ENCODE peak calls at places on chromosomes 2 and 18, in four cellular contexts. K is IMR-90, J is trophoblast cell, T is hepatocyte. B is an unnamed sample.

GRCh38 chr2:177724398-177725287 is 332.1 kb downstream of the AGPS start:
- DNase-seq in T (peak), J (peak), K (peak), B (peak)

GRCh38 chr2:184920451-184920965 is 322.2 kb downstream of the ZNF804A start:
- DNase-seq in J (no peak), T (peak), K (peak), B (no peak)

GRCh38 chr2:65549262-65550036 is 117.0 kb upstream of the SPRED2 start:
- DNase-seq in T (no peak), K (no peak), J (no peak), B (no peak)

GRCh38 chr2:172710584-172711024 is 25.0 kb upstream of the RAPGEF4 start:
- DNase-seq in T (peak), K (peak), J (no peak), B (peak)

GRCh38 chr18:3071676-3072075 is 58.7 kb upstream of the LPIN2 start:
- DNase-seq in T (no peak), K (no peak), J (no peak), B (no peak)

GRCh38 chr18:60905699-60906098 is 427.5 kb upstream of the CDH20 start:
- DNase-seq in T (no peak), J (no peak), K (no peak), B (no peak)

GRCh38 chr2:54839526-54840255 is 116.2 kb downstream of the EML6 start:
- DNase-seq in K (no peak), J (no peak), T (no peak), B (no peak)

GRCh38 chr2:199452200-199452990 is 5.3 kb downstream of the SATB2 start:
- DNase-seq in J (no peak), K (no peak), T (no peak), B (no peak)

GRCh38 chr2:55123851-55124269 is 73.6 kb upstream of the RTN4 start:
- DNase-seq in T (no peak), J (no peak), K (no peak), B (peak)

GRCh38 chr18:12060182-12060870 is 33.3 kb upstream of the ANKRD62 start:
- DNase-seq in K (no peak), T (no peak), J (peak), B (peak)

GRCh38 chr2:229378386-229378785 is 107.3 kb upstream of the PID1 start:
- DNase-seq in J (peak), K (no peak), T (no peak), B (no peak)

GRCh38 chr2:71226391-71226964 is 425 bp downstream of the PAIP2B start:
- DNase-seq in T (peak), J (no peak), K (no peak), B (peak)

GRCh38 chr2:206040525-206040924 is 45.4 kb downstream of the INO80D start:
- DNase-seq in T (no peak), K (no peak), J (no peak), B (no peak)

GRCh38 chr2:205759732-205760516 is 77.6 kb downstream of the NRP2 start:
- DNase-seq in K (no peak), J (no peak), T (no peak), B (no peak)

GRCh38 chr2:175976758-175977157 is 25.3 kb downstream of the LNPK start:
- DNase-seq in K (peak), J (no peak), T (no peak), B (no peak)

GRCh38 chr2:235390108-235390815 is 103.6 kb upstream of the AGAP1 start:
- DNase-seq in T (no peak), J (no peak), K (peak), B (no peak)

GRCh38 chr2:240896871-240897692 is 1.1 kb upstream of the MAB21L4 start:
- DNase-seq in J (no peak), K (no peak), T (peak), B (no peak)

GRCh38 chr2:98915751-98916358 is 20.2 kb downstream of the CRACDL start:
- DNase-seq in T (no peak), J (no peak), K (peak), B (no peak)

GRCh38 chr2:207772081-207772843 is 2.6 kb upstream of the FZD5 start:
- DNase-seq in T (peak), J (peak), K (no peak), B (peak)

GRCh38 chr2:241808051-241808450 is 942 bp upstream of the NEU4 start:
- DNase-seq in T (peak), J (no peak), K (no peak), B (peak)

GRCh38 chr2:45170976-45171514 is 161.8 kb upstream of the SIX2 start:
- DNase-seq in T (no peak), K (no peak), J (no peak), B (peak)

GRCh38 chr2:10265328-10266132 is 37.2 kb upstream of the HPCAL1 start:
- DNase-seq in T (no peak), J (no peak), K (no peak), B (no peak)

GRCh38 chr18:71077451-71077850 is 788.6 kb downstream of the SOCS6 start:
- DNase-seq in K (no peak), J (no peak), T (no peak), B (no peak)

GRCh38 chr2:10331033-10331701 is 28.5 kb downstream of the HPCAL1 start:
- DNase-seq in K (no peak), J (peak), T (peak), B (peak)

GRCh38 chr2:44543773-44544725 is 182.3 kb downstream of the CAMKMT start:
- DNase-seq in J (no peak), T (no peak), K (no peak), B (peak)

GRCh38 chr2:20611077-20611843 is 39.6 kb downstream of the HS1BP3 start:
- DNase-seq in K (peak), J (no peak), T (peak), B (peak)

GRCh38 chr2:156483741-156484173 is 47.6 kb downstream of the GPD2 start:
- DNase-seq in J (no peak), T (peak), K (no peak), B (no peak)

DNA sequence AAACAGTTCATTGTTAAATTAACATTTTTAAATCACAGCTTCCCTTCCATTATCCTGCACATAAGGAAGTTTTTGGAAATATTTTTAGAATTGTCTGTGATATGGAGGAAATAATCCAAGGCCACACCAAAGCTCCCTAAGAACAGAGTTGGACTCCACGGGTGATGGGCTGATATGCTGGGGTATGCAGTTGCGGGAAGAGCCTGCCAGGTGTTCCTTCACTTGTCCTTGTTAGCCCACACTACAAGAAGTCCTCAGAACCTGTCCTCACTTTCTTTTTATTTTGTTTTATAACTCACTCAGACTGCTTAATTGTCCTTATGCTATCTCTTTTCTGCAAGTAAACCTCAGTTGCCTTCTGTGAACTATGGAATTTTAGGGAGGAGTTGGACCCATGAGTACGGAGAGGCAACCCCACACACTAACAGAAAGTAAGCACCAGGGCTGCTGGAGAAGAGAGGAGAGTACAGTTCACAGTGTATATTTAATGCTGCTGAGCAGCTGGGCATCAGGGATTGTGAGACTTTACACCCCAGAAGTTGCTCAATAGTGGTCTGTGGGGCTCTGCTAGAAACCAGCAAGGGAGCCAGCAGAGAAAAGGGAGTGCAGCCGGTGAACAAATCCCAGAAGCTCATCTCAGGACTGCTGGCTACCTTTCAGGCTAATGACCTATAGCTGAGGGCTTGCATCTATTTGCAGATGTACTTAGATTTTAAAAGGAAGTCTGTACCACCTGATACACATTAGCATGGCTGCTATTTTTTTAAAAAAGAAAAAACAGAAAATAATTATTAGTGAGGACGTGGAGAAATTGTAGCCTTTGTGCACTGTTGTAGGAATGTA is 280.1 kb upstream of the STON1 start:
- DNase-seq in J (no peak), T (peak), K (peak), B (no peak)
- H3K4me2 ChIP-seq in J (no peak), T (peak), K (peak), B (no peak)

GRCh38 chr2:119464977-119465376 is 33.3 kb downstream of the TMEM37 start:
- DNase-seq in J (no peak), K (no peak), T (no peak), B (no peak)
- H3K4me2 ChIP-seq in J (no peak), K (no peak), T (no peak), B (no peak)

DNA sequence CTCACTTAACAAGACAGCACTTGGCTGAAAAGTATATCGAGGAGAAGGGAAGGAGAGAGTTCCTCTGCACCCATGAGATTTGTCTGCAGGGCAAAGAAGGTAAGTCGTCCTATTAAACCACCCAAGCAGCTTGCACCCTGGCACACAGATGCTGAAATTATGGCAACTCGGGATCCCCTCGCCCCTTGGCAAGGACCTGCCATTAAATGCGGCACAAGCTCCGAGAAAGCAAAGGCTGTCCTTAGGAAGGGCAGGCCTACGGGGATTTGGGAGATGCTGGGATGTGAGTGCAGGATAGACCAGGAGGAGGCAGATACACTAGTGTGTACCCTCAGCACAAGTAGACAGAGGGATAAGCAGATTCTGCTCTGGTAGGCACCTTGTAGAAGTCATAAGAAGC is 191.5 kb downstream of the ALK start:
- DNase-seq in J (no peak), K (no peak), T (no peak), B (no peak)
- H3K4me2 ChIP-seq in J (no peak), K (no peak), T (no peak), B (no peak)

GRCh38 chr18:62715439-62715792 is at the start of gene PHLPP1:
- DNase-seq in T (no peak), J (no peak), K (no peak), B (no peak)

GRCh38 chr18:62717059-62717849 is 1.9 kb downstream of the PHLPP1 start:
- DNase-seq in J (peak), K (peak), T (peak), B (peak)

GRCh38 chr18:62717850-62718229 is 2.5 kb downstream of the PHLPP1 start:
- DNase-seq in J (no peak), K (peak), T (no peak), B (no peak)

GRCh38 chr18:62715829-62716678 is 713 bp downstream of the PHLPP1 start:
- DNase-seq in T (peak), J (peak), K (peak), B (peak)

GRCh38 chr18:62716679-62717058 is 1.3 kb downstream of the PHLPP1 start:
- DNase-seq in T (peak), J (peak), K (no peak), B (peak)
- H3K4me2 ChIP-seq in T (peak), J (peak), K (peak), B (peak)

GRCh38 chr2:74860079-74860478 is 26.2 kb downstream of the HK2 start:
- DNase-seq in J (no peak), T (no peak), K (no peak), B (no peak)

GRCh38 chr2:74857215-74857614 is 23.3 kb downstream of the HK2 start:
- DNase-seq in K (no peak), T (no peak), J (no peak), B (no peak)

GRCh38 chr2:74856599-74856998 is 22.7 kb downstream of the HK2 start:
- DNase-seq in J (no peak), T (no peak), K (no peak), B (no peak)

GRCh38 chr2:74856004-74856578 is 22.2 kb downstream of the HK2 start:
- DNase-seq in T (peak), J (no peak), K (no peak), B (no peak)

GRCh38 chr2:74857725-74858124 is 23.8 kb downstream of the HK2 start:
- DNase-seq in J (no peak), T (no peak), K (no peak), B (no peak)
- H3K4me2 ChIP-seq in J (no peak), T (no peak), K (no peak), B (no peak)

DNA sequence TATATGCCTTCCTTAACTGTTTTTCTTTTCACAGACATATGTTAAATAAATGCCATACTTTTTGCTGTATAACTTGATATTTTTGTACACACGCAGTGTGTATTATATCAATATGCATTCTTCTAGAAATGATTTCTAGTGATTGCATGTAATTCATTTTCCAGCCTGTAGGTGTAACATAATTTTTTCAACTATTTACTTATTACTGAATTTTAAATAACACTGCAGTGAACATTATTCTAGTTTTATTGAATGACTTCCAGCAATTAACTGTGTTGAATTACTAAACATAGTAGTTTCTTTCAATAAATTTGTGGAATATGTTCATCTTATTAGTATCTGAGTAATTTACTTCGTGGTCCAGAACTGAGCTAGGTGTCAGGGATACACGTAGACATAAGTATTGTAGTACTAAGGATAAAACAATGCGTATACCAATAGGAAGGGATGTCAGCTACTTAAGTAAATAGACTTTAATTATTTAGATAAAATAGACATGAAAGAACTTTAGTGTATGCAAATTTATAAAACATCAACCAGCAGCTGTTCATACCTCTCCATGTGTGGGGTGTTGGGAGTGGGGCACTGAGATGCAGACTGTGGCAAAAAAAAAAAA is 28.0 kb downstream of the TANC1 start:
- DNase-seq in K (no peak), T (no peak), J (no peak), B (no peak)
- H3K4me2 ChIP-seq in K (no peak), T (peak), J (no peak), B (no peak)

GRCh38 chr2:113176696-113177355 is 3.1 kb downstream of the PSD4 start:
- DNase-seq in K (no peak), J (peak), T (no peak), B (no peak)
- H3K4me2 ChIP-seq in K (no peak), J (no peak), T (no peak), B (no peak)

DNA sequence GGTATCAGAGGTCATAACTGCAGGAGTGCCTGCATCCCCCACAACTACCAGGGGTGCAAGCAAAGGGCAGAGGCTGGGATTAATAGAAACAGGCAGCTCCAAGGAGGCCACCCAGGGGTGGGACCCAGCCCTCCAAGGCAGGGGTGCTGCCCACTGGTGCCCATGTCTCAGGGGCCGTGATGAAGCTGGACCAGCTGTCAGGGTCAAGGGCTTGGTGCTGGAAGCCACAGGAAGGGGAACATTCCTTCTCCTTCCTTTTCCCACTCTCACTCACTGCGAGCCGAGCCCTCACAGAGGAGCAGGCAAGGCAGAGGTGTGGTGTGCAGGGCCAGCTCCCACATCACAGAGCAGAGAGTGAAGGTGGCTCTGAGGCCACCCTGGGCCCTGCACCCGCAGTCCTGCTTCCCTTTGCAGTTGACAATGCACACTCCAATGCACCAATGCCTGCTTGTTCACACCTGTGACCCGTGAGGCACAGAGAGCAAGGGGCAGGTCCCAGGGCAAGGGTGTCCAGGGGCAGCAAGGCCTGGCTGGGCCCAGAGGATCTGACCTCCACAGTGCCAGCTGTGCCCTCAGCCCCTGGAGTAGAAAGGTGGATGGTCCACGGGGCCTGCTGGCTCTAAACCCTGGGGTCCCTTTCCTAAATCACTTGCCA is 28.7 kb downstream of the MLPH start:
- DNase-seq in T (no peak), J (no peak), K (no peak), B (no peak)
- H3K4me2 ChIP-seq in T (no peak), J (no peak), K (no peak), B (no peak)

GRCh38 chr2:58633576-58634365 is 392.6 kb upstream of the FANCL start:
- DNase-seq in J (peak), T (peak), K (no peak), B (no peak)
- H3K4me2 ChIP-seq in J (no peak), T (no peak), K (no peak), B (no peak)

GRCh38 chr2:27084297-27085061 is 2.1 kb upstream of the KHK start:
- DNase-seq in T (no peak), J (no peak), K (no peak), B (no peak)
- H3K4me2 ChIP-seq in T (no peak), J (no peak), K (no peak), B (no peak)